ENCODE peak calls at places on chromosomes 3 and 15, in seven cellular contexts. G, V, H, J, L, K and D are unnamed samples.

GRCh38 chr3:123385072-123385471 is 63.8 kb downstream of the ADCY5 start:
- DNase-seq in G (no peak), V (no peak), H (no peak), J (no peak), L (no peak), K (peak; percentile 9), D (no peak)

GRCh38 chr3:113223831-113224240 is 12.5 kb downstream of the BOC start:
- DNase-seq in G (peak; percentile 18), V (peak; percentile 57), H (no peak), J (no peak), L (peak; percentile 7), K (no peak), D (peak; percentile 36)

GRCh38 chr3:81549831-81550230 is 211.6 kb downstream of the GBE1 start:
- DNase-seq in G (no peak), V (no peak), H (no peak), J (no peak), L (no peak), K (no peak), D (no peak)

GRCh38 chr15:51310064-51310463 is 28.3 kb downstream of the CYP19A1 start:
- DNase-seq in G (no peak), V (no peak), H (no peak), J (peak; percentile 36), L (no peak), K (no peak), D (no peak)

GRCh38 chr3:141047168-141047567 is 4.0 kb upstream of the SPSB4 start:
- DNase-seq in G (no peak), V (no peak), H (no peak), J (no peak), L (no peak), K (no peak), D (no peak)

GRCh38 chr3:187066228-187066995 is 72.9 kb downstream of the RPL39L start:
- DNase-seq in G (peak; percentile 79), V (peak; percentile 63), H (no peak), J (no peak), L (peak; percentile 62), K (no peak), D (no peak)

GRCh38 chr15:49964071-49964470 is 155.0 kb downstream of the ATP8B4 start:
- DNase-seq in G (no peak), V (no peak), H (no peak), J (no peak), L (no peak), K (no peak), D (no peak)

GRCh38 chr15:63950911-63951481 is 95.3 kb downstream of the DAPK2 start:
- DNase-seq in G (no peak), V (no peak), H (no peak), J (no peak), L (no peak), K (peak; percentile 74), D (no peak)

GRCh38 chr15:71110800-71111565 is 4.3 kb upstream of the THSD4 start:
- DNase-seq in G (no peak), V (no peak), H (no peak), J (no peak), L (no peak), K (no peak), D (no peak)

GRCh38 chr15:89917442-89918085 is 4.8 kb upstream of the ARPIN start:
- DNase-seq in G (no peak), V (no peak), H (no peak), J (no peak), L (no peak), K (no peak), D (no peak)

GRCh38 chr15:41207687-41208448 is 22.7 kb downstream of the EXD1 start:
- DNase-seq in G (no peak), V (no peak), H (no peak), J (no peak), L (no peak), K (peak; percentile 15), D (no peak)

GRCh38 chr3:141769171-141769894 is 6.1 kb downstream of the GRK7 start:
- DNase-seq in G (no peak), V (no peak), H (no peak), J (no peak), L (no peak), K (peak; percentile 20), D (no peak)

GRCh38 chr15:80776420-80777045 is 2.6 kb upstream of the CEMIP start:
- DNase-seq in G (peak; percentile 59), V (peak; percentile 66), H (peak; percentile 23), J (no peak), L (peak; percentile 74), K (peak; percentile 80), D (peak; percentile 83)

GRCh38 chr3:41682996-41683395 is 278.9 kb downstream of the ULK4 start:
- DNase-seq in G (no peak), V (no peak), H (no peak), J (no peak), L (no peak), K (peak; percentile 86), D (no peak)

GRCh38 chr3:4271834-4272233 is 31.3 kb upstream of the SETMAR start:
- DNase-seq in G (peak; percentile 9), V (no peak), H (no peak), J (no peak), L (no peak), K (peak; percentile 14), D (no peak)

GRCh38 chr3:171712168-171712938 is 97.9 kb downstream of the PLD1 start:
- DNase-seq in G (no peak), V (no peak), H (no peak), J (no peak), L (no peak), K (peak; percentile 61), D (no peak)